ENCODE peak calls at places on chromosomes 1 and 21, in five cellular contexts. P is T1000; Z is amniotic stem cell; R is stimulated activated CD4-positive, alpha-beta T cell treated with anti-CD3 and anti-CD28 coated beads, Interleukin-15, amount 100 ng/mL, for 1 hour; O is HFF-Myc. H is an unnamed sample.
A peak's percentile ranks its signal among the peaks of the same experiment; 100 is the strongest.

GRCh38 chr1:33365560-33365997 is 44.7 kb upstream of the A3GALT2 start:
- DNase-seq in Z (no peak), O (no peak), P (no peak), R (no peak), H (no peak)

GRCh38 chr1:53153752-53154151 is 11.3 kb upstream of the SLC1A7 start:
- DNase-seq in P (no peak), Z (no peak), O (no peak), R (no peak), H (no peak)

GRCh38 chr1:70427976-70428375 is 16.9 kb downstream of the CTH start:
- DNase-seq in P (no peak), R (no peak), Z (no peak), O (no peak), H (no peak)

GRCh38 chr1:36847761-36848160 is 186.6 kb downstream of the GRIK3 start:
- DNase-seq in P (no peak), R (no peak), Z (no peak), O (no peak), H (no peak)

GRCh38 chr1:245459621-245460020 is 304.8 kb downstream of the KIF26B start:
- DNase-seq in Z (no peak), O (no peak), R (no peak), P (no peak), H (no peak)

GRCh38 chr1:156652131-156652991 is 10.4 kb downstream of the BCAN start:
- DNase-seq in R (no peak), P (no peak), O (no peak), Z (no peak), H (no peak)

GRCh38 chr1:29514361-29515187 is 278.3 kb downstream of the PTPRU start:
- DNase-seq in R (no peak), Z (no peak), O (no peak), P (no peak), H (no peak)

GRCh38 chr1:230868736-230869385 is 540 bp upstream of the C1orf198 start:
- DNase-seq in P (peak; percentile 47), O (no peak), Z (no peak), R (no peak), H (no peak)

GRCh38 chr1:156608981-156609380 is 7.7 kb upstream of the GPATCH4 start:
- DNase-seq in Z (no peak), O (no peak), R (no peak), P (no peak), H (no peak)

GRCh38 chr1:17611991-17612390 is 72.5 kb downstream of the ARHGEF10L start:
- DNase-seq in P (no peak), R (no peak), Z (no peak), O (no peak), H (no peak)

GRCh38 chr1:205270764-205271163 is 43.0 kb downstream of the TMCC2 start:
- DNase-seq in O (no peak), R (no peak), Z (no peak), P (peak; percentile 22), H (no peak)

GRCh38 chr1:176205322-176205914 is 1.7 kb downstream of the COP1 start:
- DNase-seq in P (no peak), O (no peak), R (no peak), Z (no peak), H (no peak)

GRCh38 chr1:20551945-20552727 is at the start of gene FAM43B:
- DNase-seq in P (no peak), O (no peak), Z (no peak), R (no peak), H (no peak)

GRCh38 chr21:45236481-45236880 is 51.2 kb downstream of the POFUT2 start:
- DNase-seq in P (no peak), Z (no peak), O (no peak), R (no peak), H (no peak)

GRCh38 chr1:223301346-223301745 is 62.6 kb downstream of the SUSD4 start:
- DNase-seq in R (no peak), Z (no peak), O (no peak), P (no peak), H (no peak)

GRCh38 chr1:24767351-24767750 is 22.1 kb downstream of the CLIC4 start:
- DNase-seq in Z (no peak), P (no peak), R (no peak), O (no peak), H (no peak)

GRCh38 chr1:157168015-157168414 is 29.8 kb upstream of the ETV3 start:
- DNase-seq in P (no peak), Z (no peak), O (no peak), R (no peak), H (no peak)

GRCh38 chr1:203586495-203586894 is 40.1 kb upstream of the ATP2B4 start:
- DNase-seq in Z (no peak), P (no peak), O (no peak), R (no peak), H (no peak)

GRCh38 chr1:57017201-57017600 is 51.4 kb upstream of the C8B start:
- DNase-seq in R (no peak), Z (no peak), O (no peak), P (no peak), H (no peak)

GRCh38 chr1:46613661-46614603 is 2.7 kb downstream of the MOB3C start:
- DNase-seq in Z (peak; percentile 10), P (no peak), R (no peak), O (no peak), H (peak; percentile 56)

GRCh38 chr21:41605178-41605933 is 97.4 kb upstream of the TMPRSS2 start:
- DNase-seq in Z (no peak), R (no peak), O (no peak), P (no peak), H (no peak)

H was measured in GM19239.